ENCODE peak calls at places on chromosomes 6 and 20, in ten cellular contexts. S is hepatic stellate cell; I is mesenchymal stem cell; B is activated CD8-positive, alpha-beta memory T cell treated with anti-CD3 and anti-CD28 coated beads for 1 hour; Z is heart right ventricle; L is AG09309; R is M059J; G is iris pigment epithelial cell; O is EH; K is dorsolateral prefrontal cortex. E is an unnamed sample.

GRCh38 chr6:112235956-112236355 is 18.4 kb downstream of the LAMA4 start:
- DNase-seq in S (no peak), Z (no peak), I (peak), R (peak), L (no peak), G (peak), O (peak), K (no peak), B (no peak), E (peak)

GRCh38 chr20:63933646-63934045 is 22.6 kb downstream of the UCKL1 start:
- DNase-seq in S (no peak), Z (no peak), K (no peak), R (no peak), I (no peak), L (no peak), O (no peak), G (no peak), B (no peak), E (no peak)

GRCh38 chr20:38724603-38725457 is 544 bp downstream of the SLC32A1 start:
- DNase-seq in S (no peak), K (no peak), Z (no peak), O (no peak), L (no peak), R (no peak), B (no peak), I (no peak), G (no peak), E (no peak)

GRCh38 chr20:17895641-17896246 is 72.8 kb downstream of the SNX5 start:
- DNase-seq in B (peak), G (peak), I (peak), K (peak), S (no peak), R (peak), Z (peak), O (peak), L (no peak), E (peak)

GRCh38 chr6:150491131-150491795 is 108.4 kb upstream of the PLEKHG1 start:
- DNase-seq in B (no peak), I (no peak), Z (no peak), K (no peak), G (peak), L (peak), O (no peak), S (no peak), R (peak), E (peak)

GRCh38 chr6:22152871-22153270 is 144.0 kb downstream of the PRL start:
- DNase-seq in I (no peak), S (no peak), R (no peak), G (no peak), O (no peak), B (no peak), K (no peak), L (no peak), Z (no peak), E (no peak)

GRCh38 chr6:13453771-13454251 is 33.6 kb downstream of the GFOD1 start:
- DNase-seq in S (no peak), Z (no peak), K (no peak), O (peak), I (no peak), B (no peak), G (no peak), R (peak), L (no peak), E (no peak)

GRCh38 chr6:129709451-129709908 is 497 bp downstream of the ARHGAP18 start:
- DNase-seq in R (peak), O (peak), K (no peak), B (no peak), L (no peak), Z (no peak), S (no peak), I (peak), G (peak), E (peak)

GRCh38 chr6:139531148-139531547 is 156.7 kb upstream of the CITED2 start:
- DNase-seq in S (no peak), I (peak), O (peak), Z (no peak), L (no peak), K (no peak), B (peak), G (peak), R (peak), E (no peak)

GRCh38 chr6:135686784-135687301 is 164.7 kb upstream of the PDE7B start:
- DNase-seq in L (peak), K (no peak), O (peak), G (peak), R (no peak), B (no peak), I (peak), S (no peak), Z (no peak), E (peak)

GRCh38 chr6:169559001-169559441 is 142.8 kb downstream of the WDR27 start:
- DNase-seq in B (no peak), I (no peak), L (peak), Z (no peak), O (peak), K (no peak), G (no peak), R (no peak), S (no peak), E (peak)

GRCh38 chr6:137975058-137975940 is 108.2 kb downstream of the TNFAIP3 start:
- DNase-seq in K (no peak), B (no peak), L (no peak), G (peak), R (peak), I (peak), S (no peak), O (peak), Z (no peak), E (peak)

GRCh38 chr6:119179842-119180241 is 101.4 kb upstream of the FAM184A start:
- DNase-seq in R (peak), I (no peak), Z (no peak), S (no peak), G (no peak), O (no peak), L (no peak), K (no peak), B (no peak), E (no peak)